ENCODE peak calls at places on chromosomes 13 and 19, in four cellular contexts. One of them, this sample, is unnamed.

GRCh38 chr19:46691948-46692347 is 25.0 kb downstream of the PRKD2 start:
- DNase-seq in GM12878: no peak
- DNase-seq in A549: no peak
- DNase-seq in K562: no peak
- DNase-seq in this sample: no peak

GRCh38 chr19:54790711-54791110 is 12.7 kb upstream of the KIR2DL4 start:
- DNase-seq in GM12878: no peak
- DNase-seq in K562: no peak
- DNase-seq in A549: no peak
- DNase-seq in this sample: no peak

GRCh38 chr19:30512748-30513389 is 140.7 kb downstream of the ZNF536 start:
- DNase-seq in K562: no peak
- DNase-seq in A549: no peak
- DNase-seq in GM12878: no peak
- DNase-seq in this sample: no peak

GRCh38 chr19:23777216-23777615 is 18.5 kb upstream of the ZNF681 start:
- DNase-seq in A549: no peak
- DNase-seq in K562: no peak
- DNase-seq in GM12878: no peak
- DNase-seq in this sample: no peak

GRCh38 chr19:41753936-41754529 is 1.3 kb upstream of the CEACAM6 start:
- DNase-seq in GM12878: no peak
- DNase-seq in A549: peak
- DNase-seq in K562: peak
- DNase-seq in this sample: peak

GRCh38 chr13:24929196-24929595 is 165.2 kb downstream of the RNF17 start:
- DNase-seq in GM12878: no peak
- DNase-seq in K562: no peak
- DNase-seq in A549: no peak
- DNase-seq in this sample: no peak

GRCh38 chr19:38395381-38396127 is 7.1 kb downstream of the SPRED3 start:
- DNase-seq in K562: no peak
- DNase-seq in A549: no peak
- DNase-seq in GM12878: no peak
- DNase-seq in this sample: no peak

GRCh38 chr13:24631922-24632321 is 48.3 kb upstream of the ATP12A start:
- DNase-seq in K562: no peak
- DNase-seq in A549: no peak
- DNase-seq in GM12878: no peak
- DNase-seq in this sample: no peak

GRCh38 chr19:29191005-29191404 is 21.9 kb downstream of the UQCRFS1 start:
- DNase-seq in A549: no peak
- DNase-seq in GM12878: no peak
- DNase-seq in K562: no peak
- DNase-seq in this sample: no peak

GRCh38 chr13:72462726-72463125 is 264.7 kb downstream of the MZT1 start:
- DNase-seq in GM12878: no peak
- DNase-seq in A549: no peak
- DNase-seq in K562: no peak
- DNase-seq in this sample: no peak

GRCh38 chr19:35066121-35066520 is 24.6 kb downstream of the HPN start:
- DNase-seq in A549: no peak
- DNase-seq in K562: no peak
- DNase-seq in GM12878: no peak
- DNase-seq in this sample: no peak

GRCh38 chr19:34707661-34708060 is 26.4 kb upstream of the ZNF181 start:
- DNase-seq in K562: no peak
- DNase-seq in GM12878: no peak
- DNase-seq in A549: no peak
- DNase-seq in this sample: no peak

GRCh38 chr19:51530616-51531015 is 854 bp downstream of the SIGLEC6 start:
- DNase-seq in K562: no peak
- DNase-seq in GM12878: no peak
- DNase-seq in A549: no peak
- DNase-seq in this sample: no peak

GRCh38 chr19:36136975-36137686 is 2.7 kb upstream of the CAPNS1 start:
- DNase-seq in K562: no peak
- DNase-seq in GM12878: no peak
- DNase-seq in A549: peak
- DNase-seq in this sample: no peak

GRCh38 chr13:109345433-109345941 is 440.9 kb downstream of the IRS2 start:
- DNase-seq in GM12878: no peak
- DNase-seq in A549: no peak
- DNase-seq in K562: no peak
- DNase-seq in this sample: no peak

GRCh38 chr19:46373573-46374359 is 26.9 kb downstream of the PPP5C start:
- DNase-seq in A549: peak
- DNase-seq in K562: no peak
- DNase-seq in GM12878: no peak
- DNase-seq in this sample: no peak

GRCh38 chr19:6087074-6087506 is 23.2 kb downstream of the RFX2 start:
- DNase-seq in A549: no peak
- DNase-seq in GM12878: peak
- DNase-seq in K562: peak
- DNase-seq in this sample: peak

GRCh38 chr19:2661615-2662014 is 40.9 kb downstream of the GNG7 start:
- DNase-seq in GM12878: no peak
- DNase-seq in K562: peak
- DNase-seq in A549: no peak
- DNase-seq in this sample: no peak

GRCh38 chr19:6988257-6988656 is 33.0 kb downstream of the MBD3L2B start:
- DNase-seq in A549: no peak
- DNase-seq in GM12878: no peak
- DNase-seq in K562: no peak
- DNase-seq in this sample: no peak

GRCh38 chr13:28582225-28582891 is 76.6 kb upstream of the POMP start:
- DNase-seq in A549: no peak
- DNase-seq in K562: peak
- DNase-seq in GM12878: no peak
- DNase-seq in this sample: no peak

GRCh38 chr13:74098077-74098476 is 36.1 kb downstream of the KLF12 start:
- DNase-seq in K562: no peak
- DNase-seq in GM12878: no peak
- DNase-seq in A549: no peak
- DNase-seq in this sample: no peak

GRCh38 chr19:2268861-2269243 is 12.6 kb upstream of the JSRP1 start:
- DNase-seq in GM12878: no peak
- DNase-seq in A549: no peak
- DNase-seq in K562: no peak
- DNase-seq in this sample: no peak

GRCh38 chr13:58712191-58712590 is 1080.6 kb downstream of the PCDH17 start:
- DNase-seq in A549: no peak
- DNase-seq in K562: no peak
- DNase-seq in GM12878: no peak
- DNase-seq in this sample: no peak

GRCh38 chr13:101264931-101265330 is 151.4 kb downstream of the NALCN start:
- DNase-seq in A549: no peak
- DNase-seq in GM12878: no peak
- DNase-seq in K562: no peak
- DNase-seq in this sample: no peak

GRCh38 chr13:101271681-101272245 is 144.5 kb downstream of the NALCN start:
- DNase-seq in GM12878: no peak
- DNase-seq in A549: no peak
- DNase-seq in K562: no peak
- DNase-seq in this sample: no peak

GRCh38 chr13:101265934-101266333 is 150.4 kb downstream of the NALCN start:
- DNase-seq in K562: no peak
- DNase-seq in A549: no peak
- DNase-seq in GM12878: no peak
- DNase-seq in this sample: no peak

GRCh38 chr13:101272886-101273285 is 143.4 kb downstream of the NALCN start:
- DNase-seq in GM12878: no peak
- DNase-seq in A549: no peak
- DNase-seq in K562: no peak
- DNase-seq in this sample: no peak

GRCh38 chr13:101267656-101268055 is 148.7 kb downstream of the NALCN start:
- DNase-seq in GM12878: no peak
- DNase-seq in A549: no peak
- DNase-seq in K562: no peak
- DNase-seq in this sample: no peak
- TF ChIP-seq JUNB in GM12878: no peak
- TF ChIP-seq JUNB in A549: no peak
- TF ChIP-seq JUNB in K562: no peak
- TF ChIP-seq JUNB in this sample: no peak

GRCh38 chr13:44730099-44730498 is 154.0 kb upstream of the TSC22D1 start:
- DNase-seq in A549: no peak
- DNase-seq in K562: no peak
- DNase-seq in GM12878: no peak
- DNase-seq in this sample: no peak
- TF ChIP-seq SMC3 in A549: no peak
- TF ChIP-seq SMC3 in K562: no peak
- TF ChIP-seq SMC3 in GM12878: no peak
- TF ChIP-seq SMC3 in this sample: no peak

DNA sequence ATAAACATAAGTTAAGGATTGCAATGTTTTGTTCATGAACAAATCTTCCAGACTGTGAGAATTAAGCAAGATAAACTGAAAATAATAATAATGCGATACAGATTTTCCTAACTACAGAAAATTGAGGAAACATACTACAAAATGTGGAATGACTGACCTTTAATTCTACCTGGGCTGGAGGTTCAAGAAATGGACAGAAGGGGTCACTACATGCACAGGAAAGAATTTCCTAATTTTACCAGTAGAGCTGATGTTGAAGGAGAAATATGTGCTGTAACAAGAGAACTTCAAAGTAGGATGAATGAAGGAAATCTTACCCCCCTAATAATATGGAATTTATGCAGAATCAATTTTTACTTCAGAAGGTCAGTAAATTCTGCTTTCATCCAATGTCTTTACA is 62.3 kb downstream of the ZNF627 start:
- DNase-seq in K562: peak
- DNase-seq in GM12878: no peak
- DNase-seq in A549: no peak
- DNase-seq in this sample: peak
- TF ChIP-seq JUNB in K562: no peak
- TF ChIP-seq JUNB in GM12878: no peak
- TF ChIP-seq JUNB in A549: no peak
- TF ChIP-seq JUNB in this sample: no peak

GRCh38 chr19:4278926-4279529 is at the start of gene SHD:
- DNase-seq in GM12878: no peak
- DNase-seq in K562: no peak
- DNase-seq in A549: no peak
- DNase-seq in this sample: no peak
- TF ChIP-seq SMC3 in GM12878: no peak
- TF ChIP-seq SMC3 in K562: no peak
- TF ChIP-seq SMC3 in A549: no peak
- TF ChIP-seq SMC3 in this sample: no peak

GRCh38 chr13:85170372-85170771 is 628.8 kb downstream of the SLITRK6 start:
- DNase-seq in GM12878: no peak
- DNase-seq in K562: no peak
- DNase-seq in A549: no peak
- DNase-seq in this sample: no peak
- TF ChIP-seq JUNB in GM12878: no peak
- TF ChIP-seq JUNB in K562: no peak
- TF ChIP-seq JUNB in A549: no peak
- TF ChIP-seq JUNB in this sample: no peak